ENCODE peak calls at places on chromosomes 11 and 22, in four cellular contexts. S, W, Q and X are unnamed samples.

GRCh38 chr11:1749787-1750351 is 526 bp downstream of the IFITM10 start:
- DNase-seq in S (no peak), Q (no peak), W (no peak), X (no peak)

GRCh38 chr11:120079750-120080610 is 57.9 kb downstream of the TRIM29 start:
- DNase-seq in S (no peak), Q (no peak), W (peak; percentile 34), X (no peak)

GRCh38 chr22:28955817-28956216 is 72.4 kb downstream of the ZNRF3 start:
- DNase-seq in S (no peak), Q (peak; percentile 60), W (no peak), X (no peak)

GRCh38 chr22:44091021-44091721 is 67.1 kb downstream of the PARVB start:
- DNase-seq in W (peak; percentile 10), S (no peak), Q (no peak), X (no peak)

GRCh38 chr11:76385903-76386302 is 4.8 kb downstream of the GVQW3 start:
- DNase-seq in S (peak; percentile 2), Q (no peak), W (peak; percentile 78), X (peak; percentile 9)

GRCh38 chr11:20021771-20022362 is 138.4 kb downstream of the DBX1 start:
- DNase-seq in S (no peak), W (peak; percentile 61), Q (no peak), X (no peak)

GRCh38 chr11:69108559-69108958 is 47.2 kb upstream of the SMIM38 start:
- DNase-seq in S (no peak), W (no peak), Q (no peak), X (no peak)

GRCh38 chr11:3609416-3610265 is 32.2 kb downstream of the ART5 start:
- DNase-seq in Q (no peak), S (no peak), W (peak; percentile 13), X (peak; percentile 50)

GRCh38 chr11:14242198-14242597 is 116.8 kb downstream of the RRAS2 start:
- DNase-seq in Q (no peak), W (no peak), S (no peak), X (no peak)

GRCh38 chr22:49021097-49021925 is 806.4 kb downstream of the BRD1 start:
- DNase-seq in Q (no peak), W (no peak), S (no peak), X (no peak)

GRCh38 chr22:35561796-35562526 is 21.3 kb downstream of the RASD2 start:
- DNase-seq in S (no peak), Q (no peak), W (no peak), X (no peak)

GRCh38 chr11:102837646-102838045 is 5.8 kb downstream of the MMP3 start:
- DNase-seq in W (no peak), S (no peak), Q (no peak), X (no peak)

GRCh38 chr11:74672332-74672955 is 58.8 kb downstream of the CHRDL2 start:
- DNase-seq in Q (no peak), S (no peak), W (no peak), X (no peak)

GRCh38 chr11:2975594-2975993 is 16.5 kb downstream of the NAP1L4 start:
- DNase-seq in W (peak; percentile 50), Q (no peak), S (no peak), X (no peak)

GRCh38 chr22:27610863-27611786 is 190.4 kb downstream of the MN1 start:
- DNase-seq in W (no peak), S (no peak), Q (no peak), X (no peak)

GRCh38 chr11:43738600-43739409 is 58.3 kb downstream of the HSD17B12 start:
- DNase-seq in S (no peak), W (peak; percentile 3), Q (no peak), X (no peak)

GRCh38 chr11:57321388-57321995 is 3.3 kb downstream of the TNKS1BP1 start:
- DNase-seq in Q (no peak), W (no peak), S (no peak), X (no peak)

GRCh38 chr11:13008625-13009475 is at the start of gene RASSF10:
- DNase-seq in W (no peak), Q (no peak), S (peak; percentile 77), X (peak; percentile 75)

GRCh38 chr11:57751676-57752253 is at the start of gene BTBD18:
- DNase-seq in W (peak; percentile 83), Q (no peak), S (no peak), X (no peak)

GRCh38 chr11:79466411-79466810 is 25.6 kb upstream of the TENM4 start:
- DNase-seq in S (no peak), W (no peak), Q (no peak), X (no peak)
- TF ChIP-seq SUZ12 in S (no peak), W (no peak), Q (no peak), X (no peak)

GRCh38 chr22:22867996-22868715 is 19.5 kb upstream of the IGLL5 start:
- DNase-seq in S (no peak), Q (no peak), W (no peak), X (no peak)

GRCh38 chr22:22866381-22867111 is 21.1 kb upstream of the IGLL5 start:
- DNase-seq in S (no peak), W (no peak), Q (no peak), X (no peak)

GRCh38 chr22:22870577-22871398 is 16.8 kb upstream of the IGLL5 start:
- DNase-seq in S (no peak), Q (no peak), W (no peak), X (no peak)

GRCh38 chr22:22872722-22873708 is 14.6 kb upstream of the IGLL5 start:
- DNase-seq in S (no peak), W (no peak), Q (no peak), X (no peak)

DNA sequence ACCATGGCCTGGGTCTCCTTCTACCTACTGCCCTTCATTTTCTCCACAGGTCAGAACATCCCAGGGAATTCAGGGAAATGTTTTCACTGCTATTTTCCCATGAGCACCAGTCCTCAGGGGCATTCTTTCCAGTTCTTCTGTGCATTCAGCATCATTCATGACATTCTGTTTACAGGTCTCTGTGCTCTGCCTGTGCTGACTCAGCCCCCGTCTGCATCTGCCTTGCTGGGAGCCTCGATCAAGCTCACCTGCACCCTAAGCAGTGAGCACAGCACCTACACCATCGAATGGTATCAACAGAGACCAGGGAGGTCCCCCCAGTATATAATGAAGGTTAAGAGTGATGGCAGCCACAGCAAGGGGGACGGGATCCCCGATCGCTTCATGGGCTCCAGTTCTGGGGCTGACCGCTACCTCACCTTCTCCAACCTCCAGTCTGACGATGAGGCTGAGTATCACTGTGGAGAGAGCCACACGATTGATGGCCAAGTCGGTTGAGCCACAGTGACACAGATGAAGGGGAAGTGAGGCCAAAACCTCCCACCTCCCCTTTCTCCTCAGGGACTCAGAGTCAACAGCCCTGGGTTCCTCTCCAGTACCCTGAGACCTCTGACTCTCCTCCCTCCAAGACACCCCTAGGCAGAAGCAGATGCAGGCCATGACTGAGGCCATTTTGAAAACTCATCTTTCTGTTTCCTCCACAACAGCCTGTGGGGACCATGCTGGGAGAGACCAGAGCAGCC is 15.9 kb upstream of the IGLL5 start:
- DNase-seq in S (no peak), Q (no peak), W (no peak), X (no peak)
- H3K27me3 ChIP-seq in S (peaks cover 45% of the 10 kb centered on the region), Q (no peaks in the 10 kb centered on the region), W (peaks cover 15% of the 10 kb centered on the region), X (peaks cover 92% of the 10 kb centered on the region)

DNA sequence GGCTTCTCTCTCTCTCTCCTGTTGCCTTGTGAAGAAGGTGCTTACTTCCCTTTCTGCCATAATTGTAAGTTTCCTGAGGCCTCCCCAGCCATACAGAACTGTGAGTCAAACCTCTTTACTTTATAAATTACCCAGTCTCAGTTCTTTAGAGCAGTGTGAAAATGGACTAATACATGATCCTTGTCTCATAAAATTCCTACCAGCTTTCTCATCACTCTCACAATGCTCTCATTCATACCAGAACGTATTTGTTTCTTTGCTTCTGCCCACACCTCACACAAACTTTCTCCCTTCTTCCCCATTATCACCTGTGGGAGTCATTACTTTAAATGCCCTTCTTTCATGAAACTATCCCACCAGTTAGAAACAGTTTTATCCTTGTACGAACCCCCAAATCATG is 62.7 kb upstream of the ARHGAP42 start:
- DNase-seq in Q (no peak), W (no peak), S (no peak), X (no peak)
- TF ChIP-seq SUZ12 in Q (no peak), W (no peak), S (no peak), X (no peak)

GRCh38 chr11:121336279-121336947 is 43.8 kb downstream of the SC5D start:
- DNase-seq in W (no peak), S (no peak), Q (no peak), X (no peak)
- H3K27me3 ChIP-seq in W (peaks cover 16% of the 10 kb centered on the region), S (no peaks in the 10 kb centered on the region), Q (no peaks in the 10 kb centered on the region), X (no peaks in the 10 kb centered on the region)

DNA sequence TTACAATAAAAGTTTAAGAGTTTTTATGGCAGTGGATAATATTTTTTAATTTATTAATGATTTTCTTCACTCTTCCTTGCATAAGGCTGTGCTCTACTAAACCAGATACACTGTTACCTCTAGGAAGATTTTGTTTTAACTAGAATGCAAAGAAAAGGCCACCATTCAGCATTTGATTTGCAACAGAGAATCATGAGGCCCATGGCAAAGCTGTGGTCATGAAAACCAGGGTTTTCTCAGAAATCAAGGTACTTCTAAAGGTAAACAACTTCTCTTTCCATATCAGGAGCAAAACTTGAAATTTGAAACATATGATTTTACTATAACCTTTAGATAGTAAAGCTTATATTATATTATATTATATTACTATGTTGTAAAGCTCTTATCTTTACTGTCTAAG is 94.4 kb downstream of the FAM76B start:
- DNase-seq in W (no peak), Q (no peak), S (no peak), X (no peak)
- TF ChIP-seq SUZ12 in W (no peak), Q (no peak), S (no peak), X (no peak)

GRCh38 chr11:62925745-62926668 is 4.8 kb upstream of the CHRM1 start:
- DNase-seq in S (no peak), Q (no peak), W (no peak), X (no peak)

GRCh38 chr11:62926669-62927455 is 5.7 kb upstream of the CHRM1 start:
- DNase-seq in S (no peak), Q (no peak), W (no peak), X (no peak)

GRCh38 chr11:62923634-62924411 is 2.7 kb upstream of the CHRM1 start:
- DNase-seq in W (no peak), Q (peak; percentile 21), S (no peak), X (no peak)

GRCh38 chr11:62922653-62923371 is 1.6 kb upstream of the CHRM1 start:
- DNase-seq in S (no peak), Q (no peak), W (no peak), X (no peak)

DNA sequence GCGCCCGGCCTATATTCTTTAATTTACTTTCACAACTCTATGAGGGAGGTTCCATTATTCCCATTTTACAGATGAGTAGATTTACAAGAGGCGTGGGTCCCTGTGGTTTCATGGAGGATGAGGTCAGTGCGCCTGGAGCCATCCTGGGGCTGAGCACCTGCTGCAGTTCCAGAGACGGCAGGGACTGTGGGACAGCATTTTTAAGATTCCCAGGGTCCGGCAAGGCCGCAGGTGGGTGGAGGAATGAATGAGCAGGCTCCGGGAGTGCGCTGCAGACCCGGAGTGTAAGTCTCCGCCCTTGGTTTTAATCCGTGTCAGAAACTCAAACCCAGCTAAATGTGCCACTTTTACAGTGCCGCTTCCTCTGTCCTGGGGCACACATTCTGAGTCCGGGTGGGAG is 4.1 kb upstream of the CHRM1 start:
- DNase-seq in Q (no peak), S (no peak), W (no peak), X (no peak)
- H3K27me3 ChIP-seq in Q (peaks cover 22% of the 10 kb centered on the region), S (peaks cover 56% of the 10 kb centered on the region), W (peaks cover 39% of the 10 kb centered on the region), X (peaks cover 62% of the 10 kb centered on the region)

DNA sequence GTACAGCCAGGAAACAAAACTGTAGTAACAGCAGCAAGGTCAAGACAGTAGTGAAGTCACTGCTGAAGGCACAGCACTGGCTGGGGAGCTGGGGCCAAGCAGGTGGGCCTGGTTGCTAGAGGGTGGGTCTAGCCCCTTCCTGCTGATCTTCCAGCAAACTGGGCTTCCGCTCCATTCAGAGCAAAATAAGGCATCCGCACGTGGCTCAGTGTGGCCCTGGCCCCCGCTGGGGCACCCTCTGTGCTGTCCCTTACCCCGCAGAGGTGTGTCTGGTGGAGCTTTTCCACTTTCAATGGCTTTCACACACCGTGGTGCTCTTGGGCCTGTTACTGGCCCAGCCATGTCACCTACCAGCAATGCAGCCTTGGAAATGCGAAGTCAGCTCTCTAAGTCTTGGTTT is 162.4 kb upstream of the B3GAT1 start:
- DNase-seq in Q (no peak), W (no peak), S (no peak), X (no peak)
- TF ChIP-seq SUZ12 in Q (no peak), W (no peak), S (no peak), X (no peak)

GRCh38 chr11:116578971-116579687 is 193.7 kb downstream of the BUD13 start:
- DNase-seq in Q (no peak), S (no peak), W (peak; percentile 23), X (peak; percentile 68)
- H3K27me3 ChIP-seq in Q (peaks cover 7% of the 10 kb centered on the region), S (peaks cover 79% of the 10 kb centered on the region), W (peaks cover 11% of the 10 kb centered on the region), X (peaks cover 74% of the 10 kb centered on the region)